ENCODE peak calls at places on chromosomes 16 and 17, in eight cellular contexts. C is brain microvascular endothelial cell, H is adipocyte, D is prostate gland, O is GM23248, G is iPS DF 6.9, Y is bronchial epithelial cell, X is adrenal gland. K is an unnamed sample. For H3K36me3 and H3K27me3, the result is how much of the 10 kb centered on the place peaks cover.

GRCh38 chr16:14249291-14250032 is 178.3 kb downstream of the MRTFB start:
- DNase-seq in C (peak), H (peak), D (no peak), O (peak), G (peak), Y (peak), X (peak), K (no peak)

GRCh38 chr16:65249768-65250167 is 127.9 kb upstream of the CDH11 start:
- DNase-seq in C (peak), H (no peak), D (no peak), O (peak), G (no peak), Y (no peak), X (peak), K (no peak)

GRCh38 chr17:2935622-2936021 is 127.8 kb downstream of the OR1D5 start:
- DNase-seq in C (no peak), H (no peak), D (no peak), O (no peak), G (no peak), Y (no peak), X (no peak), K (no peak)

GRCh38 chr16:6684076-6684673 is 648.5 kb upstream of the RBFOX1 start:
- DNase-seq in C (peak), H (peak), D (peak), O (peak), G (peak), Y (peak), X (peak), K (no peak)

GRCh38 chr17:16013943-16014407 is 14.4 kb downstream of the TTC19 start:
- DNase-seq in C (peak), H (peak), D (no peak), O (peak), G (no peak), Y (peak), X (no peak), K (no peak)

GRCh38 chr16:9053006-9053601 is 38.3 kb upstream of the HAPSTR1 start:
- DNase-seq in C (peak), H (peak), D (no peak), O (peak), G (peak), Y (peak), X (peak), K (no peak)

GRCh38 chr17:41810659-41811548 is 845 bp downstream of the P3H4 start:
- DNase-seq in C (no peak), H (peak), D (peak), O (peak), G (no peak), Y (no peak), X (no peak), K (no peak)

GRCh38 chr16:11203111-11203623 is 52.8 kb downstream of the SOCS1 start:
- DNase-seq in C (no peak), H (no peak), D (no peak), O (no peak), G (no peak), Y (no peak), X (no peak), K (no peak)

GRCh38 chr17:6097005-6097279 is 26.8 kb downstream of the WSCD1 start:
- DNase-seq in C (no peak), H (no peak), D (no peak), O (no peak), G (no peak), Y (no peak), X (no peak), K (no peak)

GRCh38 chr16:31504159-31504558 is 4.0 kb downstream of the RUSF1 start:
- DNase-seq in C (no peak), H (no peak), D (no peak), O (no peak), G (no peak), Y (no peak), X (no peak), K (no peak)

GRCh38 chr17:76399175-76400172 is 15.1 kb downstream of the SPHK1 start:
- DNase-seq in C (no peak), H (no peak), D (no peak), O (no peak), G (no peak), Y (no peak), X (no peak), K (no peak)

GRCh38 chr16:68642436-68643064 is 2.6 kb upstream of the CDH3 start:
- DNase-seq in C (peak), H (peak), D (no peak), O (peak), G (no peak), Y (peak), X (no peak), K (no peak)

GRCh38 chr17:82876149-82876548 is 36.3 kb upstream of the ZNF750 start:
- DNase-seq in C (peak), H (no peak), D (peak), O (peak), G (no peak), Y (peak), X (peak), K (no peak)

GRCh38 chr16:70709961-70710360 is 24.1 kb upstream of the MTSS2 start:
- DNase-seq in C (no peak), H (no peak), D (no peak), O (no peak), G (no peak), Y (no peak), X (no peak), K (no peak)

GRCh38 chr17:28398280-28398981 is 7.6 kb downstream of the SLC46A1 start:
- DNase-seq in C (no peak), H (peak), D (no peak), O (peak), G (no peak), Y (no peak), X (no peak), K (no peak)

GRCh38 chr17:33511670-33512069 is 218.6 kb upstream of the ASIC2 start:
- DNase-seq in C (no peak), H (no peak), D (no peak), O (no peak), G (no peak), Y (no peak), X (no peak), K (no peak)

GRCh38 chr17:67157732-67158639 is 87.0 kb downstream of the HELZ start:
- DNase-seq in C (peak), H (peak), D (no peak), O (peak), G (no peak), Y (peak), X (no peak), K (no peak)

GRCh38 chr17:81706232-81706611 is 3.1 kb downstream of the MRPL12 start:
- DNase-seq in C (no peak), H (no peak), D (no peak), O (no peak), G (no peak), Y (no peak), X (no peak), K (no peak)

GRCh38 chr17:76547183-76547641 is 7.4 kb downstream of the PRCD start:
- DNase-seq in C (peak), H (peak), D (peak), O (peak), G (peak), Y (peak), X (peak), K (no peak)

GRCh38 chr17:37884516-37884915 is 39.7 kb upstream of the TBC1D3K start:
- DNase-seq in C (no peak), H (no peak), D (no peak), O (no peak), G (no peak), Y (no peak), X (no peak), K (peak)

GRCh38 chr17:47785538-47786123 is 36.0 kb downstream of the OSBPL7 start:
- DNase-seq in C (no peak), H (peak), D (no peak), O (peak), G (no peak), Y (peak), X (no peak), K (no peak)

GRCh38 chr16:56812884-56813283 is 52.1 kb upstream of the SLC12A3 start:
- DNase-seq in C (no peak), H (peak), D (no peak), O (peak), G (no peak), Y (peak), X (no peak), K (no peak)

GRCh38 chr17:35345926-35346771 is 27.3 kb downstream of the SLFN11 start:
- DNase-seq in C (no peak), H (peak), D (peak), O (peak), G (peak), Y (peak), X (peak), K (no peak)

GRCh38 chr16:74999208-74999682 is 421 bp downstream of the ZNRF1 start:
- DNase-seq in C (no peak), H (peak), D (peak), O (peak), G (no peak), Y (no peak), X (no peak), K (no peak)

GRCh38 chr16:12340151-12340733 is 363.7 kb downstream of the SNX29 start:
- DNase-seq in C (peak), H (peak), D (peak), O (peak), G (peak), Y (peak), X (peak), K (no peak)

GRCh38 chr17:6450926-6451717 is 6.9 kb downstream of the PIMREG start:
- DNase-seq in C (no peak), H (no peak), D (no peak), O (no peak), G (no peak), Y (no peak), X (no peak), K (no peak)

GRCh38 chr17:5815396-5815795 is 231.1 kb upstream of the NLRP1 start:
- DNase-seq in C (no peak), H (no peak), D (no peak), O (no peak), G (no peak), Y (no peak), X (no peak), K (no peak)

DNA sequence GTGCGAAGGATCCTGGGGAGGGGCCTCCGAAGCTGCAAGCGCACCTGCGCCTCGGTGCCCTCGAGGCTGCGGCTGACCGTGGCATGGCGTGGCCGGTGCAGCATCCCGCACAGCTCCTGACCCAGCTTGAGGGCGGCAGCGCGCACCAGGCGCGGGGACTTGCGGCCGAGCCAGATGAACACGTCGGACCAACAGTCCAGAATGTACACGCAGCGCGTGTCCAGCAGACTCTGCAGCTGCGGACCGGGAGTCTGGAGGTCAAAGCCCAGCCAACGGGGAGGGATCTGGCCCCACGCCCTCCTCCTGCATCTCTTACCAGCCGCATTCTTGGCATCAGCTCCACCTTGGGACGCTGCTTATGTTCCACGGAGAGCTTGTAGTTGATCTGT is 10.9 kb downstream of the FLII start:
- DNase-seq in C (no peak), H (no peak), D (peak), O (no peak), G (no peak), Y (no peak), X (peak), K (no peak)
- H3K36me3 ChIP-seq in C (half or more), H (half or more), D (under half), O (under half), G (under half), Y (half or more), X (half or more), K (under half)

DNA sequence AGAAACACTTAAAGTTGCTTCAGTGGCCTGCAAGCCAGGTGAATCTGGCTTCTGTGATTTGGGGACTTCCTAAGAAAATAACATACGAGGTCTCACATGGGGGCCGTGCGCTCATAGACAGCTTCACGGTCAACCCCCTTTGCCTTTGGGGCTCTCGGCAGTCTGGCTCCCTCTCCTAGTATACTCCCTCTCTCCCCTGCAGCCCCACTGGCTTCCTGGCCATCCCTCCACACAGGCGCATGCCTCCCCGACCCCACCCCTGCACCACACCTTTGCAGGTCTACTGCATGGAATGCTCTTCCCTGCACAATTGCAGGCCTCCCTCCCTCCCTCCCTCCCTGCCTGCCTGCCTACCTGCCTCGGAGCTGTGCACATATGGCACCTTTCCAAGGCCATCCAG is 127.7 kb downstream of the RBFOX3 start:
- DNase-seq in C (no peak), H (no peak), D (no peak), O (no peak), G (no peak), Y (no peak), X (no peak), K (no peak)
- H3K27me3 ChIP-seq in C (under half), H (half or more), D (under half), O (under half), G (under half), Y (under half), X (under half), K (under half)

DNA sequence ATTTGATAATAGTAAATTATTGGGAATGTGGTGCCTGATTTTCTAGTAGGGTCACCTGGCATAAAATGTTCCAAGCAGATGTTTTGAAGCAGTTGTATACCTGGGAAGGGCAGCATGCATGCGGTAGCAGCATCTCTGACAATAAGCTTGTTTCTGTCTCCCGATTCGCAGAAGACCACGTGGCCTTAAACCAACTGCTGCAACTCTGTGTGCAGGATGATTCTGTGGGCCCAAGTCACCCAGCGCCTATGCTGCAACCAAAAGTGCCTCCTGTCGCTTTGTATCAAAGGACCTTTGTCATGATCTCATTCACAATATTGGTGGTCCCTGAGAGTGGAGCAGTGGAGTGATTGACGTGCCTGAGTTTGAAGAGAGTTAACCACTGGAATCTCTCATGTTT is 8.1 kb downstream of the NDEL1 start:
- DNase-seq in C (no peak), H (no peak), D (no peak), O (no peak), G (no peak), Y (no peak), X (no peak), K (no peak)
- H3K36me3 ChIP-seq in C (under half), H (half or more), D (under half), O (half or more), G (under half), Y (under half), X (under half), K (under half)

GRCh38 chr16:67529639-67530012 is 997 bp downstream of the RIPOR1 start:
- DNase-seq in C (no peak), H (peak), D (no peak), O (peak), G (no peak), Y (no peak), X (no peak), K (no peak)

GRCh38 chr16:67531247-67531646 is 2.6 kb downstream of the RIPOR1 start:
- DNase-seq in C (no peak), H (no peak), D (no peak), O (no peak), G (no peak), Y (no peak), X (no peak), K (no peak)

GRCh38 chr16:67528222-67528869 is at the start of gene RIPOR1:
- DNase-seq in C (no peak), H (peak), D (no peak), O (peak), G (no peak), Y (no peak), X (peak), K (no peak)

GRCh38 chr16:67530013-67530939 is 1.6 kb downstream of the RIPOR1 start:
- DNase-seq in C (peak), H (peak), D (peak), O (peak), G (no peak), Y (no peak), X (peak), K (peak)

GRCh38 chr16:67528870-67529638 is 425 bp downstream of the RIPOR1 start:
- DNase-seq in C (no peak), H (peak), D (no peak), O (peak), G (no peak), Y (no peak), X (no peak), K (no peak)
- H3K27me3 ChIP-seq in C (under half), H (under half), D (under half), O (under half), G (half or more), Y (under half), X (under half), K (under half)

GRCh38 chr17:1733759-1734158 is 8.9 kb upstream of the SERPINF2 start:
- DNase-seq in C (no peak), H (no peak), D (no peak), O (no peak), G (no peak), Y (no peak), X (no peak), K (no peak)
- H3K36me3 ChIP-seq in C (under half), H (under half), D (under half), O (under half), G (under half), Y (under half), X (under half), K (under half)

DNA sequence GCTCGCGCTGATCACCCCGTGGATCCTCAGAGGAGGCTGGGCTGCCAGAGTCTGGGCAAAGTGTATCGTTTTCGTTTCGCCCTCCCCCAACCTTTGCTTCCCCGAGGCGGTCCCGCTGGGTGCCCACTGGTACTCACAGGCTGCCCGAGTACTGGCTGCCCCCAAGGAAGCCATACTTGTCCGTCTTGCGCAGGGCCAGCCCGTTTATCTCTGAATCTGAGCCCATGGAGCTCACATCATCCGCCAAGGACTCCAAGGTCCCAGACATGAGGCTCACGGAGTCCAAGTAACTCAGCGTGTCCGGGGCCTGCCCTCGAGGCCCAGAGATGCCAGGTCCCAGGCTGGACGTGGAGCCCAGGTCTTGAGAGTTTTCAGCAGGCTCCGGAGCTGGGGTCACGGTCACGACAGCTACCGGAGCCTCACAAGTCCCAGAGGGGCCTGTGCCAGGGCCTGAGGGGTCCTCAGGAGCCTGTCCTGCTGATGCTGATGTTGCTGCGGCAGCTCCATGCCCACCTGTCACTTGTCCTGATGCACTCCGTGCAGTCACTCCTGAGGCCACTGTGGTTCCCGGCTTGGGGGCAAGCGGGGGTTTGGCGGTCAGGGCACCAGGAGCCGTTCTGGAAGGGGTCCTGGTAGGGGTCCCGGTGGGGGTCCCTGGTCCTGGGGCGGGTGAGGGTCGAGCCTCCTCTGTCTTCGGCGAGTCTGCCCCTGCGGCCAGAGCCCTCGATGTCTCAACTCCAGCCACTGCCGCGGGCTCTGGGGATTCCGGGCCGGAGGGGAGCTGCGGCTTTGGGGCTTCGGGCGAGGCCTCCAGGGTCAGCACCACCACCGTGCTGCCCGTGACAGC is 980 bp downstream of the TBC1D10B start:
- DNase-seq in C (no peak), H (peak), D (no peak), O (peak), G (no peak), Y (no peak), X (peak), K (no peak)
- H3K27me3 ChIP-seq in C (under half), H (under half), D (under half), O (under half), G (under half), Y (under half), X (under half), K (under half)

DNA sequence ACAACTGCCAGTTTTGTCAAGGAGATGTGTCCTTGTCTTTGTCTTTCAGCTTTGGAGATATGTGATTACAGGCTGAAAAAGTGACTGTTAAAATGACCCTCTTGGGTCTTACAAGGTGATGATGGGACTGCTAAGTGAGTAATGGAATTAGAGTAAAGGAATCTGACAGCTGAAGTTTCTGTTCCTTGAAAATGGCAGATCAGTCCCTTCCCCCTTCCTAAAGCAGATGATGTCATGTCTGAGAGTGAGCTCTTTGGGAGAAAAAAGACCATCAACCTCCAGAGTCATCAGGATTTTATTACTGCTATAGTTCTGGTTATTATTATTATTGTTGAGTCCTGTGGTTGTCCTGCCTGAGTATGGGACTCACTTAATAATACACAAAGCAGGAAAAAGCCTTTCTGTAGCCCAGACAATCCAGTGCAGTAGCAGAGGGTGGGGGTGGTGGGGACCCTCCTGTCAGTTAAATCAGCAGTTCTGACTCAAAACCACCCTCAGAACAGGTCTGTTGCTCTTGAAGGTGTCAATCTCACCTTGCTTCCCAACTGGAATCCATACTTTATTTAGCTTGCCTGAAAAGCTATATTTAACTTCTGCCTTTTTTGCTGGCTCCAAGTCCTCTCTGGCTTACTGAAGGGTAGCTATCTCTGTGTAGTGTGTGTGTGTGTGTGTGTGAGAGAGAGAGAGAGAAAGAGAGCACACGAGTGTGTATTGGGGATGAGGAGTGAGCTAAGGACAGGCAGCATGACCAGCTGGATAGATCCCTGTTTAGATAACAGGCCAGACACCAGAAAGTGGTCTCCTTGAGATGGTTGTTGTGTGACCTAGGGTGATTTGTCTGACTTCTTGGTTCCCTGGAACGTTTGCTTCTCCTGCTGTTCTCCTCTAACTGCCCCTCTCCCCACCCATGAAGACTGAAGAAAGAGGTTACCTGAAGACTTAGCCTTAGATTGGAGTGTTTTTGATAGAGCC is 4.9 kb downstream of the HROB start:
- DNase-seq in C (no peak), H (no peak), D (no peak), O (no peak), G (no peak), Y (no peak), X (no peak), K (no peak)
- H3K36me3 ChIP-seq in C (under half), H (under half), D (under half), O (under half), G (under half), Y (under half), X (under half), K (under half)